ENCODE peak calls at places on chromosomes 13 and 19, in nine cellular contexts. A is choroid plexus epithelial cell, Q is sigmoid colon, R is AG10803, V is lower leg skin, H is nephron progenitor cell, I is mammary epithelial cell, U is GM12878, P is cardiac muscle cell. O is an unnamed sample.

GRCh38 chr19:40762754-40763153 is 11.8 kb downstream of the SNRPA start:
- DNase-seq in A (peak; percentile 41), Q (no peak), R (no peak), V (no peak), H (no peak), I (no peak), U (no peak), P (no peak), O (no peak)

GRCh38 chr19:39449116-39449797 is 3.9 kb downstream of the SUPT5H start:
- DNase-seq in A (no peak), Q (no peak), R (no peak), V (no peak), H (no peak), I (no peak), U (no peak), P (no peak), O (no peak)

GRCh38 chr19:28737021-28737525 is 475.9 kb downstream of the UQCRFS1 start:
- DNase-seq in A (peak; percentile 70), Q (no peak), R (peak; percentile 59), V (no peak), H (no peak), I (peak; percentile 28), U (peak; percentile 3), P (peak; percentile 39), O (no peak)

GRCh38 chr19:51107406-51108065 is 673 bp downstream of the CTU1 start:
- DNase-seq in A (peak; percentile 21), Q (no peak), R (peak; percentile 21), V (peak; percentile 89), H (no peak), I (no peak), U (no peak), P (no peak), O (no peak)

GRCh38 chr19:51123381-51124186 is 1.1 kb upstream of the SIGLEC9 start:
- DNase-seq in A (peak; percentile 26), Q (peak; percentile 72), R (no peak), V (no peak), H (no peak), I (no peak), U (no peak), P (no peak), O (no peak)

GRCh38 chr13:95564948-95565347 is 12.4 kb downstream of the CLDN10 start:
- DNase-seq in A (peak; percentile 63), Q (no peak), R (peak; percentile 43), V (no peak), H (no peak), I (peak; percentile 81), U (no peak), P (no peak), O (no peak)

GRCh38 chr19:13334801-13335481 is 171.3 kb downstream of the CACNA1A start:
- DNase-seq in A (no peak), Q (no peak), R (peak; percentile 33), V (no peak), H (no peak), I (no peak), U (no peak), P (no peak), O (no peak)

GRCh38 chr13:52696566-52696965 is 43.1 kb downstream of the CNMD start:
- DNase-seq in A (no peak), Q (no peak), R (no peak), V (no peak), H (no peak), I (no peak), U (no peak), P (no peak), O (no peak)

GRCh38 chr19:24086974-24087595 is at the start of gene ZNF254:
- DNase-seq in A (peak; percentile 97), Q (peak; percentile 94), R (peak; percentile 93), V (peak; percentile 97), H (peak; percentile 83), I (peak; percentile 91), U (peak; percentile 87), P (peak; percentile 90), O (peak; percentile 89)

GRCh38 chr13:33927315-33927714 is 109.4 kb downstream of the RFC3 start:
- DNase-seq in A (peak; percentile 60), Q (peak; percentile 61), R (peak; percentile 81), V (no peak), H (no peak), I (peak; percentile 55), U (no peak), P (no peak), O (no peak)

GRCh38 chr13:99354371-99354951 is 47.3 kb upstream of the GPR183 start:
- DNase-seq in A (no peak), Q (no peak), R (peak; percentile 21), V (no peak), H (no peak), I (peak; percentile 63), U (peak; percentile 66), P (no peak), O (no peak)

GRCh38 chr19:511101-511841 is 4.0 kb downstream of the TPGS1 start:
- DNase-seq in A (peak; percentile 73), Q (peak; percentile 86), R (no peak), V (no peak), H (no peak), I (peak; percentile 67), U (no peak), P (no peak), O (no peak)

GRCh38 chr19:52248256-52248655 is 21.1 kb upstream of the ZNF766 start:
- DNase-seq in A (peak; percentile 73), Q (no peak), R (peak; percentile 44), V (no peak), H (peak; percentile 6), I (peak; percentile 42), U (no peak), P (peak; percentile 68), O (no peak)

GRCh38 chr13:56902276-56902675 is 238.4 kb upstream of the PRR20A start:
- DNase-seq in A (no peak), Q (no peak), R (no peak), V (no peak), H (no peak), I (no peak), U (no peak), P (no peak), O (no peak)

GRCh38 chr13:39329182-39329639 is 273.8 kb downstream of the LHFPL6 start:
- DNase-seq in A (peak; percentile 40), Q (no peak), R (no peak), V (no peak), H (no peak), I (no peak), U (no peak), P (no peak), O (no peak)

GRCh38 chr13:20118268-20119140 is 42.3 kb downstream of the GJA3 start:
- DNase-seq in A (peak; percentile 35), Q (peak; percentile 87), R (peak; percentile 55), V (peak; percentile 90), H (peak; percentile 52), I (no peak), U (no peak), P (peak; percentile 36), O (no peak)

GRCh38 chr13:41916173-41916954 is 44.5 kb downstream of the VWA8 start:
- DNase-seq in A (peak; percentile 93), Q (no peak), R (peak; percentile 80), V (no peak), H (no peak), I (peak; percentile 82), U (peak; percentile 89), P (peak; percentile 30), O (no peak)

GRCh38 chr19:39692166-39692565 is 12.1 kb upstream of the LGALS14 start:
- DNase-seq in A (no peak), Q (no peak), R (no peak), V (no peak), H (no peak), I (no peak), U (no peak), P (no peak), O (no peak)

GRCh38 chr19:29665215-29665825 is at the start of gene PLEKHF1:
- DNase-seq in A (peak; percentile 70), Q (peak; percentile 95), R (peak; percentile 73), V (peak; percentile 98), H (peak; percentile 95), I (peak; percentile 78), U (no peak), P (peak; percentile 92), O (peak; percentile 64)

GRCh38 chr19:788821-789472 is 8.3 kb upstream of the PTBP1 start:
- DNase-seq in A (no peak), Q (no peak), R (peak; percentile 54), V (peak; percentile 92), H (peak; percentile 50), I (no peak), U (no peak), P (no peak), O (no peak)

GRCh38 chr13:87810391-87810801 is 139.2 kb downstream of the SLITRK5 start:
- DNase-seq in A (no peak), Q (no peak), R (no peak), V (no peak), H (peak; percentile 8), I (no peak), U (no peak), P (peak; percentile 7), O (no peak)
- TF ChIP-seq CTCF in A (no peak), Q (no peak), R (no peak), V (no peak), H (no peak), I (no peak), U (no peak), P (no peak), O (no peak)

GRCh38 chr13:23432589-23432988 is 913 bp downstream of the SACS start:
- DNase-seq in A (no peak), Q (no peak), R (no peak), V (no peak), H (no peak), I (no peak), U (no peak), P (no peak), O (no peak)
- TF ChIP-seq CTCF in A (no peak), Q (no peak), R (no peak), V (no peak), H (no peak), I (no peak), U (no peak), P (no peak), O (no peak)

GRCh38 chr13:69092615-69093322 is 1014.9 kb upstream of the ATXN8OS start:
- DNase-seq in A (no peak), Q (no peak), R (no peak), V (no peak), H (no peak), I (no peak), U (no peak), P (no peak), O (no peak)

GRCh38 chr13:69094485-69094884 is 1013.1 kb upstream of the ATXN8OS start:
- DNase-seq in A (no peak), Q (no peak), R (no peak), V (no peak), H (no peak), I (no peak), U (no peak), P (no peak), O (no peak)
- TF ChIP-seq CTCF in A (no peak), Q (no peak), R (no peak), V (no peak), H (no peak), I (no peak), U (no peak), P (no peak), O (no peak)

GRCh38 chr19:48591021-48591420 is 15.5 kb upstream of the SPACA4 start:
- DNase-seq in A (peak; percentile 52), Q (no peak), R (peak; percentile 12), V (no peak), H (no peak), I (no peak), U (no peak), P (no peak), O (no peak)
- TF ChIP-seq CTCF in A (peak; percentile 38), Q (no peak), R (no peak), V (no peak), H (no peak), I (peak; percentile 28), U (peak; percentile 8), P (peak; percentile 16), O (peak; percentile 14)